ENCODE peak calls at places on chromosome X, in nine cellular contexts. One of them, this sample, is unnamed.

GRCh38 chrX:42378857-42379256 is 399.1 kb downstream of the PPP1R2C start:
- DNase-seq in left ventricle myocardium inferior: no peak
- DNase-seq in NCI-H1105: no peak
- DNase-seq in KBM-7: no peak
- DNase-seq in activated CD4-positive, alpha-beta T cell treated with anti-CD3 and anti-CD28 coated beads for 4 hours: no peak
- DNase-seq in NCI-H1417: no peak
- DNase-seq in IMR-90: no peak
- DNase-seq in CD8-positive, alpha-beta memory T cell: no peak
- DNase-seq in lower leg skin: no peak
- DNase-seq in this sample: no peak

GRCh38 chrX:56803849-56804681 is 75.0 kb downstream of the NBDY start:
- DNase-seq in NCI-H1417: no peak
- DNase-seq in activated CD4-positive, alpha-beta T cell treated with anti-CD3 and anti-CD28 coated beads for 4 hours: no peak
- DNase-seq in IMR-90: no peak
- DNase-seq in CD8-positive, alpha-beta memory T cell: no peak
- DNase-seq in NCI-H1105: no peak
- DNase-seq in lower leg skin: no peak
- DNase-seq in left ventricle myocardium inferior: no peak
- DNase-seq in KBM-7: no peak
- DNase-seq in this sample: no peak

GRCh38 chrX:135393046-135393445 is 28.7 kb upstream of the SMIM10L2A start:
- DNase-seq in IMR-90: no peak
- DNase-seq in NCI-H1105: no peak
- DNase-seq in activated CD4-positive, alpha-beta T cell treated with anti-CD3 and anti-CD28 coated beads for 4 hours: no peak
- DNase-seq in NCI-H1417: no peak
- DNase-seq in KBM-7: peak; percentile 27
- DNase-seq in lower leg skin: no peak
- DNase-seq in left ventricle myocardium inferior: no peak
- DNase-seq in CD8-positive, alpha-beta memory T cell: no peak
- DNase-seq in this sample: no peak

GRCh38 chrX:9832811-9833210 is 46.6 kb downstream of the SHROOM2 start:
- DNase-seq in IMR-90: no peak
- DNase-seq in activated CD4-positive, alpha-beta T cell treated with anti-CD3 and anti-CD28 coated beads for 4 hours: no peak
- DNase-seq in NCI-H1105: no peak
- DNase-seq in left ventricle myocardium inferior: no peak
- DNase-seq in lower leg skin: no peak
- DNase-seq in KBM-7: peak; percentile 58
- DNase-seq in NCI-H1417: no peak
- DNase-seq in CD8-positive, alpha-beta memory T cell: no peak
- DNase-seq in this sample: no peak

GRCh38 chrX:17242470-17242869 is 132.5 kb upstream of the NHS start:
- DNase-seq in CD8-positive, alpha-beta memory T cell: no peak
- DNase-seq in lower leg skin: peak; percentile 37
- DNase-seq in KBM-7: peak; percentile 69
- DNase-seq in NCI-H1105: peak; percentile 72
- DNase-seq in left ventricle myocardium inferior: no peak
- DNase-seq in IMR-90: peak; percentile 55
- DNase-seq in NCI-H1417: peak; percentile 61
- DNase-seq in activated CD4-positive, alpha-beta T cell treated with anti-CD3 and anti-CD28 coated beads for 4 hours: no peak
- DNase-seq in this sample: no peak

GRCh38 chrX:79364306-79364705 is 2.8 kb downstream of the ITM2A start:
- DNase-seq in CD8-positive, alpha-beta memory T cell: no peak
- DNase-seq in KBM-7: no peak
- DNase-seq in NCI-H1417: no peak
- DNase-seq in IMR-90: no peak
- DNase-seq in NCI-H1105: no peak
- DNase-seq in lower leg skin: no peak
- DNase-seq in activated CD4-positive, alpha-beta T cell treated with anti-CD3 and anti-CD28 coated beads for 4 hours: no peak
- DNase-seq in left ventricle myocardium inferior: no peak
- DNase-seq in this sample: no peak

GRCh38 chrX:154648931-154649863 is 4.2 kb downstream of the CTAG2 start:
- DNase-seq in CD8-positive, alpha-beta memory T cell: no peak
- DNase-seq in KBM-7: no peak
- DNase-seq in activated CD4-positive, alpha-beta T cell treated with anti-CD3 and anti-CD28 coated beads for 4 hours: no peak
- DNase-seq in lower leg skin: no peak
- DNase-seq in IMR-90: no peak
- DNase-seq in left ventricle myocardium inferior: no peak
- DNase-seq in NCI-H1105: no peak
- DNase-seq in NCI-H1417: no peak
- DNase-seq in this sample: no peak

GRCh38 chrX:28225508-28225907 is 244.3 kb upstream of the DCAF8L1 start:
- DNase-seq in NCI-H1417: no peak
- DNase-seq in IMR-90: no peak
- DNase-seq in KBM-7: no peak
- DNase-seq in activated CD4-positive, alpha-beta T cell treated with anti-CD3 and anti-CD28 coated beads for 4 hours: no peak
- DNase-seq in NCI-H1105: no peak
- DNase-seq in left ventricle myocardium inferior: no peak
- DNase-seq in lower leg skin: no peak
- DNase-seq in CD8-positive, alpha-beta memory T cell: no peak
- DNase-seq in this sample: no peak

GRCh38 chrX:68060506-68061205 is 372.6 kb downstream of the OPHN1 start:
- DNase-seq in KBM-7: peak; percentile 58
- DNase-seq in left ventricle myocardium inferior: no peak
- DNase-seq in lower leg skin: no peak
- DNase-seq in activated CD4-positive, alpha-beta T cell treated with anti-CD3 and anti-CD28 coated beads for 4 hours: no peak
- DNase-seq in IMR-90: no peak
- DNase-seq in NCI-H1417: no peak
- DNase-seq in CD8-positive, alpha-beta memory T cell: no peak
- DNase-seq in NCI-H1105: no peak
- DNase-seq in this sample: no peak

GRCh38 chrX:96979766-96980165 is 96.1 kb downstream of the RPA4 start:
- DNase-seq in left ventricle myocardium inferior: no peak
- DNase-seq in NCI-H1417: no peak
- DNase-seq in lower leg skin: no peak
- DNase-seq in NCI-H1105: no peak
- DNase-seq in KBM-7: no peak
- DNase-seq in IMR-90: no peak
- DNase-seq in activated CD4-positive, alpha-beta T cell treated with anti-CD3 and anti-CD28 coated beads for 4 hours: no peak
- DNase-seq in CD8-positive, alpha-beta memory T cell: no peak
- DNase-seq in this sample: no peak

GRCh38 chrX:83819304-83819703 is 41.6 kb upstream of the CYLC1 start:
- DNase-seq in KBM-7: no peak
- DNase-seq in IMR-90: no peak
- DNase-seq in lower leg skin: no peak
- DNase-seq in activated CD4-positive, alpha-beta T cell treated with anti-CD3 and anti-CD28 coated beads for 4 hours: no peak
- DNase-seq in NCI-H1417: no peak
- DNase-seq in left ventricle myocardium inferior: no peak
- DNase-seq in NCI-H1105: no peak
- DNase-seq in CD8-positive, alpha-beta memory T cell: no peak
- DNase-seq in this sample: no peak

GRCh38 chrX:99398578-99398977 is 1011.5 kb downstream of the PCDH19 start:
- DNase-seq in lower leg skin: no peak
- DNase-seq in IMR-90: no peak
- DNase-seq in KBM-7: no peak
- DNase-seq in CD8-positive, alpha-beta memory T cell: no peak
- DNase-seq in activated CD4-positive, alpha-beta T cell treated with anti-CD3 and anti-CD28 coated beads for 4 hours: no peak
- DNase-seq in NCI-H1417: no peak
- DNase-seq in NCI-H1105: no peak
- DNase-seq in left ventricle myocardium inferior: no peak
- DNase-seq in this sample: no peak

GRCh38 chrX:16119353-16120220 is 3.8 kb upstream of the GRPR start:
- DNase-seq in lower leg skin: no peak
- DNase-seq in NCI-H1105: no peak
- DNase-seq in NCI-H1417: no peak
- DNase-seq in IMR-90: no peak
- DNase-seq in KBM-7: peak; percentile 14
- DNase-seq in CD8-positive, alpha-beta memory T cell: no peak
- DNase-seq in activated CD4-positive, alpha-beta T cell treated with anti-CD3 and anti-CD28 coated beads for 4 hours: no peak
- DNase-seq in left ventricle myocardium inferior: no peak
- DNase-seq in this sample: no peak

GRCh38 chrX:101764538-101764937 is 104.9 kb upstream of the ARMCX2 start:
- DNase-seq in CD8-positive, alpha-beta memory T cell: no peak
- DNase-seq in left ventricle myocardium inferior: no peak
- DNase-seq in NCI-H1105: no peak
- DNase-seq in activated CD4-positive, alpha-beta T cell treated with anti-CD3 and anti-CD28 coated beads for 4 hours: no peak
- DNase-seq in KBM-7: no peak
- DNase-seq in lower leg skin: no peak
- DNase-seq in IMR-90: no peak
- DNase-seq in NCI-H1417: no peak
- DNase-seq in this sample: no peak

GRCh38 chrX:47936224-47936939 is 67.4 kb downstream of the ZNF182 start:
- DNase-seq in activated CD4-positive, alpha-beta T cell treated with anti-CD3 and anti-CD28 coated beads for 4 hours: no peak
- DNase-seq in NCI-H1417: peak; percentile 17
- DNase-seq in lower leg skin: no peak
- DNase-seq in IMR-90: no peak
- DNase-seq in NCI-H1105: peak; percentile 23
- DNase-seq in KBM-7: peak; percentile 89
- DNase-seq in CD8-positive, alpha-beta memory T cell: no peak
- DNase-seq in left ventricle myocardium inferior: no peak
- DNase-seq in this sample: no peak

GRCh38 chrX:129599499-129599898 is 55.3 kb downstream of the APLN start:
- DNase-seq in KBM-7: no peak
- DNase-seq in IMR-90: no peak
- DNase-seq in lower leg skin: no peak
- DNase-seq in NCI-H1417: no peak
- DNase-seq in activated CD4-positive, alpha-beta T cell treated with anti-CD3 and anti-CD28 coated beads for 4 hours: no peak
- DNase-seq in NCI-H1105: no peak
- DNase-seq in CD8-positive, alpha-beta memory T cell: no peak
- DNase-seq in left ventricle myocardium inferior: no peak
- DNase-seq in this sample: no peak

GRCh38 chrX:153670748-153671588 is 2.6 kb downstream of the PNCK start:
- DNase-seq in activated CD4-positive, alpha-beta T cell treated with anti-CD3 and anti-CD28 coated beads for 4 hours: no peak
- DNase-seq in CD8-positive, alpha-beta memory T cell: no peak
- DNase-seq in KBM-7: no peak
- DNase-seq in left ventricle myocardium inferior: no peak
- DNase-seq in lower leg skin: no peak
- DNase-seq in NCI-H1417: no peak
- DNase-seq in IMR-90: no peak
- DNase-seq in NCI-H1105: no peak
- DNase-seq in this sample: no peak